ENCODE peak calls at places on chromosomes 4 and X, in five cellular contexts. V is Caco-2, N is GM13977, U is PC-9, A is tibial nerve. R is an unnamed sample.

GRCh38 chr4:140188975-140189374 is 35.0 kb upstream of the MAML3 start:
- DNase-seq in V (no peak), N (no peak), U (peak), A (peak), R (no peak)

GRCh38 chrX:53481093-53481492 is 46.9 kb upstream of the HSD17B10 start:
- DNase-seq in V (peak), N (no peak), U (peak), A (no peak), R (no peak)

GRCh38 chr4:139704915-139705485 is 39.4 kb downstream of the MGST2 start:
- DNase-seq in V (peak), N (no peak), U (no peak), A (no peak), R (no peak)

GRCh38 chr4:8770518-8771257 is 101.0 kb downstream of the HMX1 start:
- DNase-seq in V (no peak), N (no peak), U (no peak), A (no peak), R (no peak)

GRCh38 chr4:188107931-188108843 is 1.2 kb downstream of the TRIML2 start:
- DNase-seq in V (peak), N (no peak), U (no peak), A (no peak), R (no peak)

GRCh38 chr4:4852591-4853362 is 6.7 kb upstream of the MSX1 start:
- DNase-seq in V (no peak), N (peak), U (no peak), A (no peak), R (no peak)

GRCh38 chr4:85147481-85148076 is 181.1 kb upstream of the WDFY3 start:
- DNase-seq in V (peak), N (peak), U (peak), A (peak), R (peak)

GRCh38 chr4:125390126-125390525 is 75.4 kb downstream of the FAT4 start:
- DNase-seq in V (no peak), N (no peak), U (peak), A (no peak), R (no peak)

GRCh38 chrX:153926863-153927685 is 1.0 kb upstream of the ARHGAP4 start:
- DNase-seq in V (no peak), N (peak), U (peak), A (peak), R (no peak)

GRCh38 chr4:159229164-159229563 is 126.3 kb downstream of the RAPGEF2 start:
- DNase-seq in V (peak), N (no peak), U (peak), A (no peak), R (no peak)

GRCh38 chr4:184616633-184617471 is 32.4 kb downstream of the CASP3 start:
- DNase-seq in V (no peak), N (peak), U (no peak), A (no peak), R (no peak)

GRCh38 chr4:73984736-73985527 is 3.1 kb downstream of the PPBP start:
- DNase-seq in V (no peak), N (no peak), U (no peak), A (no peak), R (no peak)

GRCh38 chr4:181647396-181648107 is 595.6 kb upstream of the TENM3 start:
- DNase-seq in V (no peak), N (no peak), U (no peak), A (no peak), R (no peak)

GRCh38 chr4:118270492-118270891 is 82.3 kb downstream of the PRSS12 start:
- DNase-seq in V (peak), N (peak), U (no peak), A (peak), R (peak)

GRCh38 chrX:155211208-155211607 is 5.1 kb upstream of the VBP1 start:
- DNase-seq in V (no peak), N (no peak), U (no peak), A (no peak), R (no peak)

GRCh38 chrX:41302293-41302868 is 31.6 kb upstream of the DDX3X start:
- DNase-seq in V (peak), N (no peak), U (peak), A (no peak), R (no peak)

GRCh38 chrX:108795240-108795639 is 58.9 kb upstream of the IRS4 start:
- DNase-seq in V (no peak), N (no peak), U (no peak), A (no peak), R (no peak)

GRCh38 chr4:81722229-81722900 is 250.7 kb upstream of the RASGEF1B start:
- DNase-seq in V (peak), N (no peak), U (no peak), A (no peak), R (peak)

GRCh38 chr4:11503166-11503565 is 74.5 kb upstream of the HS3ST1 start:
- DNase-seq in V (no peak), N (no peak), U (no peak), A (no peak), R (no peak)

GRCh38 chr4:120809518-120809917 is 113.0 kb downstream of the PRDM5 start:
- DNase-seq in V (no peak), N (no peak), U (no peak), A (no peak), R (no peak)

GRCh38 chr4:8345053-8345945 is 75.7 kb downstream of the HTRA3 start:
- DNase-seq in V (no peak), N (no peak), U (no peak), A (no peak), R (no peak)

GRCh38 chr4:40728341-40728740 is 21.4 kb upstream of the NSUN7 start:
- DNase-seq in V (no peak), N (no peak), U (no peak), A (no peak), R (no peak)

GRCh38 chr4:24912252-24913098 is at the start of gene CCDC149:
- DNase-seq in V (peak), N (peak), U (peak), A (no peak), R (no peak)

GRCh38 chrX:68953331-68953730 is 124.5 kb downstream of the EFNB1 start:
- DNase-seq in V (no peak), N (no peak), U (no peak), A (no peak), R (no peak)

GRCh38 chrX:40705658-40706312 is 29.6 kb downstream of the MED14 start:
- DNase-seq in V (no peak), N (no peak), U (no peak), A (no peak), R (no peak)

GRCh38 chr4:176745902-176746301 is 46.8 kb downstream of the VEGFC start:
- DNase-seq in V (no peak), N (no peak), U (no peak), A (no peak), R (no peak)

GRCh38 chrX:23434356-23434884 is 99.8 kb downstream of the PTCHD1 start:
- DNase-seq in V (no peak), N (no peak), U (no peak), A (peak), R (peak)

GRCh38 chrX:9942086-9942485 is 25.1 kb upstream of the CLDN34 start:
- DNase-seq in V (no peak), N (peak), U (no peak), A (no peak), R (no peak)

GRCh38 chr4:87543835-87544461 is 14.8 kb upstream of the SPARCL1 start:
- DNase-seq in V (peak), N (no peak), U (no peak), A (peak), R (peak)

GRCh38 chr4:147496500-147496899 is 15.6 kb downstream of the EDNRA start:
- DNase-seq in V (no peak), N (no peak), U (no peak), A (no peak), R (no peak)

GRCh38 chr4:6556263-6556662 is 18.7 kb upstream of the MAN2B2 start:
- DNase-seq in V (no peak), N (no peak), U (peak), A (no peak), R (no peak)

GRCh38 chrX:31166416-31166815 is 94.6 kb upstream of the FTHL17 start:
- DNase-seq in V (no peak), N (no peak), U (no peak), A (no peak), R (no peak)

GRCh38 chrX:25810202-25810601 is 327.9 kb upstream of the MAGEB18 start:
- DNase-seq in V (no peak), N (no peak), U (no peak), A (no peak), R (no peak)

GRCh38 chrX:13863326-13863725 is 46.4 kb upstream of the GPM6B start:
- DNase-seq in V (no peak), N (no peak), U (no peak), A (no peak), R (no peak)

GRCh38 chr4:133594246-133595207 is 445.4 kb downstream of the PCDH10 start:
- DNase-seq in V (no peak), N (no peak), U (no peak), A (no peak), R (no peak)

GRCh38 chrX:102739642-102740041 is 19.1 kb downstream of the GPRASP3 start:
- DNase-seq in V (no peak), N (no peak), U (no peak), A (no peak), R (no peak)

R was measured in NCI-H446.